ENCODE peak calls at places on chromosomes 13 and 19, in four cellular contexts. M is heart left ventricle, B is brain microvascular endothelial cell, X is GM12864. L is an unnamed sample.

GRCh38 chr19:46616631-46617322 is 8.1 kb downstream of the PTGIR start:
- DNase-seq in M (peak), B (no peak), X (no peak), L (peak)

GRCh38 chr19:29248332-29248844 is 35.4 kb upstream of the UQCRFS1 start:
- DNase-seq in M (no peak), B (no peak), X (no peak), L (no peak)

GRCh38 chr19:50238043-50238442 is 34.6 kb downstream of the MYH14 start:
- DNase-seq in M (no peak), B (no peak), X (no peak), L (no peak)

GRCh38 chr19:8831373-8831772 is 731 bp downstream of the ZNF558 start:
- DNase-seq in M (no peak), B (no peak), X (no peak), L (no peak)

GRCh38 chr19:40348961-40349507 is 539 bp downstream of the PLD3 start:
- DNase-seq in M (no peak), B (peak), X (no peak), L (no peak)

GRCh38 chr13:51933466-51934058 is 71.8 kb downstream of the CCDC70 start:
- DNase-seq in M (no peak), B (no peak), X (no peak), L (no peak)

GRCh38 chr19:42121666-42122069 is 10.6 kb downstream of the POU2F2 start:
- DNase-seq in M (peak), B (peak), X (no peak), L (peak)

GRCh38 chr13:88068316-88068715 is 397.1 kb downstream of the SLITRK5 start:
- DNase-seq in M (no peak), B (no peak), X (no peak), L (no peak)

DNA sequence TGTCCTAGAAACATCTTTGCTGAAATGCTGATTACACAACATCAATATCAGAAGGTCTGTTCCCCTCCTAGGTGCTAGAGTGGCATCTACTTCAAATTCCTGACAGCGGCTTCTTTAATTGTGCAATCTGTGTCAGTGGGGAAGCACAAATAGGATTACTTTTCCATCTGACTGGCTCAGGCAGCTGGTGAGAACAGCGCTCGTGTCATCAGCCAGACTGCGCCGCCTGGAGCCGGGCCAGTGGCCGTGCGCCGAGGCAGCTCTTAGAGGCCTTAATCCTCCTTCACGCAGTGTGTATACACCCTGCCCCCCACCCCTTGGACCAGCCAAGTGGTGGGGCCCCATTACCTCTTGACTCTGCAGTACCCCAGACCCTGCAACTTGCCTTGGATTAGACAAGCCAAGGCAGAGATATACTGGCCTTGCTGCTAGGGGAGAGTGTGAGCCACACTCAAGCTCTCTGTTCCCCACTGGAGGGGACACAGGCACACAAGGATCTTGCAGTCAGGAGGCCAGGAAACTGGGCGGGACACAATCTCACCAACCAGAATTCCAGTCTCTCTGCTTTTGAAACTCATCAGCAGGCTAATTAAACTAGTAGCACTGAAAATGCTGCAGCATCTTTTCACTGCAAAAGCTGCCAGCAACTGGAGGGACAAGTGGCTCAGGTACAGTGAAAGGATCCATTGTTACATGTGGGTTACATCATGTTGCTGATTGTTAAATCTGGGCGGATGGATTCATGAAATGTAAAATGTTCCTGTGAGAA is 48.9 kb upstream of the EPHX3 start:
- DNase-seq in M (peak), B (peak), X (no peak), L (peak)
- TF ChIP-seq CTCF in M (peak), B (peak), X (no peak), L (peak)

GRCh38 chr19:1950640-1951039 is 9.7 kb downstream of the CSNK1G2 start:
- DNase-seq in M (no peak), B (no peak), X (no peak), L (no peak)
- TF ChIP-seq CTCF in M (no peak), B (no peak), X (no peak), L (no peak)

DNA sequence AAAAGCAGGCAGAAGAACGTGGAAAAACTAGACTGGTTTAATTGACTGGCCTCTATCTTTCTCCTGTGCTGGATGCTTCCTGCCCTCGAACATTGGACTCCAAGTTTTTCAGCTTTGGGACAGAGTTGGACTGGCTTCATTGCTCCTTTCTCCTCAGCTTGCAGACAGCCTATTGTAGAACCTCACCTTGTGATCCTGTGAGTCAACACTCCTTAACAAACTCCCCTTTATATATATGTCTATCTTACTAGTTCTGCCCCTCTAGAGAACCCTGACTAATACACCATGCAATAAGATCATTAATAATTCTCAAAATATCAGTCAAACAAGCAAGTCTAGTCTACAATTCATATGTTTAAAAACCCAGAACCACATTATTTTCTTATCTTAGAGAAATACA is 662.4 kb downstream of the TBC1D4 start:
- DNase-seq in M (no peak), B (no peak), X (no peak), L (no peak)
- TF ChIP-seq CTCF in M (no peak), B (no peak), X (no peak), L (no peak)

DNA sequence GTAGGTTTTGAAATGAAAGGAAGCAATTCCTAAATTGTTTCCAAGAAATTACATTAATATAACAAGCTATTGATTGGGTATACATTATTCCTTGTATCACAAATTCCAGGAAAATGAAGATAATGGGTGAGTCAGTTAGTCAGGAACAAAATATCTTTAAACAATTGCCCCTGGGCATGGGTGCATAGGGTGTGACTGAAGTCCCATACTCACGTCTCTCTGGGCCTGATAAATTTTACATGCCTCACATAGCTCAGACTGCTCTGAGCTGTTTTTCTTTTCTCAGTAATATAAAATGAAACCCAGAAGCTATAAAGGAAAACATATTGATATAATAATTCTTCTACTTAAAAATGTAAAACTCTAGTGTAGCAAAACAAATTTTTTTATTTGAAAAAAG is 87.8 kb downstream of the FNDC3A start:
- DNase-seq in M (no peak), B (no peak), X (no peak), L (peak)
- TF ChIP-seq CTCF in M (no peak), B (no peak), X (no peak), L (no peak)

DNA sequence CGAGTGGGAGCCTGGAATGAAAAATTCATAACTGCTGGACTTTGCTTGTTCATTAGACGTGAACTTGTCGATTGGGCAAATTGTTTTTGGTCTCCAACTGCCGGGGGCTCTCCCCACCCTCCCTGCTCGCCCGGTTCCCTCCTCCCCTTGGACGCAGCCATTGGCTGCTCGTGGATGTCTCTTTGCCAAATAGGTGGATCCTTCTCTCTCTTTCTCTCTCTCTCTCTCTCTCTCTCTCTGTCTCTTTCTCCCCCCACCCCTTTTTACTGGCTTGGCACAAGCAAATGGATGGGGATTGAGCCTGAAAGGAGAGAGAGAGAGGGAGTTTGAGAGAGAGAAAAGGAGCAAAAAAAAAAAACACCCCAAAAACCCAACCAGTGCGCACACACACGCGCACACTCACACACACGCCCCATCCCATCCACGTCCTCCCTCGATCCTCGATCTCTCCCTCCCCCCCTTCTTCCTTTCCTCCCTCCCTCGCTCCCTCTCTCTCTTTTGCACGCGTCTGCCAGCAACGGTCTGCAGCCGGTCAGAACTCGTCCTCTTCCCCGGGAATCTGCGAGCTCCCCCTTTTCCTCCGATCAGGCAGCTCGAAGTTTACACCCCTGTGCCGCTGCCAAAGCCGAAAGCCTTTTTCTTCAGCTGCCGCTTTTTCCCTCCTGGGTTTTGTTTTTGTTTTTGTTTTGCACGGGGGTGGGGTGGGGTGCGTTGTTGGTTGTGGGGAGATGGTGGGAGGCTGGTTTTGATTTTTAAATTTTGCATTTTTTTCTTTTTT is 27.8 kb downstream of the NFIX start:
- DNase-seq in M (peak), B (peak), X (no peak), L (peak)
- TF ChIP-seq CTCF in M (no peak), B (no peak), X (no peak), L (no peak)

DNA sequence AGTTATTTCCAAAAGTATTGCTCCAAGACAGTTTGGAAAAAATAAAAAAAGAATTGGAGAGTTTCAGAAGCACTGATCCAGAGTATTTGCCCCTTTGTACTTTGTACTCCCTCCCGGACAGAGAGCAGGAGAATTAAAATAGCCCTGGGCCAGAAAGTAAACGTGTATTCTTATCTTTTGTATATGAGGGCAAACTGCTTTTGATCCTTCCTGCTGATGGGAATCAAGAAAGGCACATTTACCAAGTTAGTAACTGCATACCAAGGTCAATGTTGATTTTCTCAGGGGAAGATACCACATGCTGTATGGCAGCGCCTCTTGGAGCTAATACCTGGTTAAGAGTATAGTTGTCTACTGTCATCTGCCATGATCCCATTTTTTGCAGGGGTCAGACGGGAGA is 10.9 kb upstream of the RB1 start:
- DNase-seq in M (no peak), B (no peak), X (no peak), L (no peak)
- TF ChIP-seq CTCF in M (no peak), B (no peak), X (no peak), L (no peak)